ENCODE peak calls at places on chromosome 16, in four cellular contexts. One of them, this sample, is unnamed.

GRCh38 chr16:71929048-71929447 is 33.7 kb downstream of the IST1 start:
- DNase-seq in stimulated activated CD4-positive, alpha-beta T cell treated with anti-CD3 and anti-CD28 coated beads, Interleukin-15, amount 100 ng/mL, for 1 hour: no peak
- DNase-seq in pancreas: no peak
- DNase-seq in smooth muscle cell of the brain vasculature: peak; percentile 51
- DNase-seq in this sample: no peak

GRCh38 chr16:22664132-22664531 is 149.8 kb upstream of the HS3ST2 start:
- DNase-seq in stimulated activated CD4-positive, alpha-beta T cell treated with anti-CD3 and anti-CD28 coated beads, Interleukin-15, amount 100 ng/mL, for 1 hour: no peak
- DNase-seq in pancreas: no peak
- DNase-seq in smooth muscle cell of the brain vasculature: no peak
- DNase-seq in this sample: no peak

GRCh38 chr16:4273858-4274291 is 1.1 kb upstream of the TFAP4 start:
- DNase-seq in pancreas: peak; percentile 83
- DNase-seq in smooth muscle cell of the brain vasculature: no peak
- DNase-seq in stimulated activated CD4-positive, alpha-beta T cell treated with anti-CD3 and anti-CD28 coated beads, Interleukin-15, amount 100 ng/mL, for 1 hour: no peak
- DNase-seq in this sample: no peak

GRCh38 chr16:27769561-27770222 is 219.7 kb downstream of the KATNIP start:
- DNase-seq in smooth muscle cell of the brain vasculature: no peak
- DNase-seq in pancreas: no peak
- DNase-seq in stimulated activated CD4-positive, alpha-beta T cell treated with anti-CD3 and anti-CD28 coated beads, Interleukin-15, amount 100 ng/mL, for 1 hour: no peak
- DNase-seq in this sample: no peak

GRCh38 chr16:11101695-11102522 is 154.1 kb downstream of the SOCS1 start:
- DNase-seq in smooth muscle cell of the brain vasculature: no peak
- DNase-seq in stimulated activated CD4-positive, alpha-beta T cell treated with anti-CD3 and anti-CD28 coated beads, Interleukin-15, amount 100 ng/mL, for 1 hour: no peak
- DNase-seq in pancreas: no peak
- DNase-seq in this sample: no peak

GRCh38 chr16:89917773-89918452 is 749 bp upstream of the MC1R start:
- DNase-seq in stimulated activated CD4-positive, alpha-beta T cell treated with anti-CD3 and anti-CD28 coated beads, Interleukin-15, amount 100 ng/mL, for 1 hour: peak; percentile 35
- DNase-seq in smooth muscle cell of the brain vasculature: no peak
- DNase-seq in pancreas: peak; percentile 81
- DNase-seq in this sample: no peak

GRCh38 chr16:65534121-65534528 is 412.3 kb upstream of the CDH11 start:
- DNase-seq in stimulated activated CD4-positive, alpha-beta T cell treated with anti-CD3 and anti-CD28 coated beads, Interleukin-15, amount 100 ng/mL, for 1 hour: no peak
- DNase-seq in smooth muscle cell of the brain vasculature: no peak
- DNase-seq in pancreas: no peak
- DNase-seq in this sample: no peak

GRCh38 chr16:69188716-69189115 is 1.8 kb downstream of the SNTB2 start:
- DNase-seq in stimulated activated CD4-positive, alpha-beta T cell treated with anti-CD3 and anti-CD28 coated beads, Interleukin-15, amount 100 ng/mL, for 1 hour: no peak
- DNase-seq in smooth muscle cell of the brain vasculature: no peak
- DNase-seq in pancreas: no peak
- DNase-seq in this sample: no peak

GRCh38 chr16:86343733-86344585 is 166.4 kb upstream of the FOXF1 start:
- DNase-seq in stimulated activated CD4-positive, alpha-beta T cell treated with anti-CD3 and anti-CD28 coated beads, Interleukin-15, amount 100 ng/mL, for 1 hour: no peak
- DNase-seq in pancreas: no peak
- DNase-seq in smooth muscle cell of the brain vasculature: no peak
- DNase-seq in this sample: no peak

GRCh38 chr16:27951752-27952151 is 111.8 kb downstream of the GSG1L start:
- DNase-seq in stimulated activated CD4-positive, alpha-beta T cell treated with anti-CD3 and anti-CD28 coated beads, Interleukin-15, amount 100 ng/mL, for 1 hour: no peak
- DNase-seq in smooth muscle cell of the brain vasculature: no peak
- DNase-seq in pancreas: no peak
- DNase-seq in this sample: no peak

This sample was measured in vagina.